ENCODE peak calls at places on chromosomes 13 and 19, in seven cellular contexts. S is MG63, I is right lobe of liver, Z is BJ, Y is iPS DF 6.9, X is AG04450, U is dorsolateral prefrontal cortex. O is an unnamed sample.

GRCh38 chr13:113291997-113292862 is 4.8 kb upstream of the LAMP1 start:
- DNase-seq in S (peak; percentile 37), I (no peak), Z (no peak), Y (no peak), X (no peak), U (no peak), O (no peak)

GRCh38 chr19:13163609-13164364 is 13.6 kb downstream of the IER2 start:
- DNase-seq in S (peak; percentile 100), I (peak; percentile 71), Z (peak; percentile 59), Y (no peak), X (peak; percentile 67), U (no peak), O (peak; percentile 67)

GRCh38 chr19:403221-404036 is 5.5 kb downstream of the C2CD4C start:
- DNase-seq in S (no peak), I (peak; percentile 40), Z (no peak), Y (no peak), X (no peak), U (no peak), O (no peak)

GRCh38 chr19:7267792-7268736 is 26.1 kb downstream of the INSR start:
- DNase-seq in S (no peak), I (no peak), Z (no peak), Y (no peak), X (no peak), U (no peak), O (no peak)

GRCh38 chr13:114328595-114328994 is 14.3 kb downstream of the CHAMP1 start:
- DNase-seq in S (no peak), I (no peak), Z (no peak), Y (no peak), X (no peak), U (no peak), O (no peak)

GRCh38 chr19:15551183-15552004 is 43.1 kb downstream of the CYP4F22 start:
- DNase-seq in S (peak; percentile 38), I (peak; percentile 49), Z (no peak), Y (no peak), X (no peak), U (no peak), O (no peak)

GRCh38 chr19:43738780-43739211 is 16.0 kb downstream of the SMG9 start:
- DNase-seq in S (no peak), I (no peak), Z (no peak), Y (no peak), X (no peak), U (no peak), O (no peak)

GRCh38 chr19:21786931-21787330 is 19.6 kb upstream of the ZNF100 start:
- DNase-seq in S (no peak), I (no peak), Z (no peak), Y (no peak), X (no peak), U (no peak), O (no peak)

GRCh38 chr19:21750586-21751128 is 16.7 kb downstream of the ZNF100 start:
- DNase-seq in S (no peak), I (no peak), Z (no peak), Y (no peak), X (no peak), U (no peak), O (no peak)

GRCh38 chr19:3275583-3276340 is 51.3 kb downstream of the CELF5 start:
- DNase-seq in S (peak; percentile 78), I (peak; percentile 66), Z (no peak), Y (peak; percentile 68), X (peak; percentile 11), U (peak; percentile 48), O (peak; percentile 22)

GRCh38 chr19:7868326-7868670 is 5.9 kb downstream of the PRR36 start:
- DNase-seq in S (peak; percentile 59), I (no peak), Z (no peak), Y (no peak), X (no peak), U (no peak), O (no peak)

GRCh38 chr13:110065780-110066179 is 241.2 kb downstream of the COL4A1 start:
- DNase-seq in S (no peak), I (no peak), Z (no peak), Y (no peak), X (no peak), U (no peak), O (no peak)

GRCh38 chr19:27776020-27776419 is 1436.9 kb downstream of the UQCRFS1 start:
- DNase-seq in S (peak; percentile 44), I (no peak), Z (no peak), Y (no peak), X (no peak), U (no peak), O (no peak)

GRCh38 chr13:32941368-32941767 is 74.9 kb upstream of the KL start:
- DNase-seq in S (no peak), I (no peak), Z (no peak), Y (no peak), X (no peak), U (no peak), O (no peak)

GRCh38 chr19:50025794-50026549 is at the start of gene ZNF473:
- DNase-seq in S (peak; percentile 97), I (peak; percentile 96), Z (no peak), Y (peak; percentile 70), X (peak; percentile 89), U (peak; percentile 93), O (peak; percentile 79)

GRCh38 chr13:61508936-61509335 is 93.3 kb upstream of the PCDH20 start:
- DNase-seq in S (no peak), I (no peak), Z (no peak), Y (no peak), X (no peak), U (no peak), O (no peak)

GRCh38 chr13:44160549-44161278 is 212.9 kb upstream of the SERP2 start:
- DNase-seq in S (peak; percentile 48), I (no peak), Z (peak; percentile 30), Y (no peak), X (no peak), U (peak; percentile 34), O (no peak)

GRCh38 chr13:37627428-37627827 is 28.9 kb upstream of the POSTN start:
- DNase-seq in S (no peak), I (no peak), Z (no peak), Y (no peak), X (no peak), U (no peak), O (no peak)

GRCh38 chr13:102227696-102228095 is 174.2 kb downstream of the FGF14 start:
- DNase-seq in S (no peak), I (no peak), Z (no peak), Y (no peak), X (no peak), U (no peak), O (no peak)

GRCh38 chr13:27120811-27121210 is 50.8 kb downstream of the USP12 start:
- DNase-seq in S (no peak), I (no peak), Z (no peak), Y (no peak), X (no peak), U (no peak), O (no peak)

DNA sequence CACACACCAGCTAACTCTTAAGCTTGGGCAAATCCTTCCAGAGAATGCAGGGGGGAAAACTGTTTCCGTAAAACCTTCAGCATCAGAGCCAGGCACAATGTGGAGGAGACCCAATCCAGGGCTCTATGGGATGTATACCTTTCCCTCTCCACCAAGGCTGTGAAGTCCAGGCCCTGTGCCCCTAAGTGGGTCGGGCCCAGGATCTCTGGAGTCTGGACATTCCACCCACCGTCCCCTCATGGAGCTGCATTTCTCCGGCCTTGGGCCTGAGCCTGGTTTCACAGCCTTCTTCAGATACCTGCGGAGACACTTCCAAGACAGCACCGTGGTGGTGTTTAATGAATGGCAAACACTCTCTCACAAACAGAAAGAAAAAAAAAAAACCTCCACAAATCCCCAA is 186.2 kb downstream of the URI1 start:
- DNase-seq in S (no peak), I (no peak), Z (no peak), Y (no peak), X (no peak), U (no peak), O (no peak)
- H3K4me3 ChIP-seq in S (no peak overlapping the region), I (no peak overlapping the region), Z (no peak overlapping the region), Y (no peak overlapping the region), X (no peak overlapping the region), U (no peak overlapping the region), O (no peak overlapping the region)

DNA sequence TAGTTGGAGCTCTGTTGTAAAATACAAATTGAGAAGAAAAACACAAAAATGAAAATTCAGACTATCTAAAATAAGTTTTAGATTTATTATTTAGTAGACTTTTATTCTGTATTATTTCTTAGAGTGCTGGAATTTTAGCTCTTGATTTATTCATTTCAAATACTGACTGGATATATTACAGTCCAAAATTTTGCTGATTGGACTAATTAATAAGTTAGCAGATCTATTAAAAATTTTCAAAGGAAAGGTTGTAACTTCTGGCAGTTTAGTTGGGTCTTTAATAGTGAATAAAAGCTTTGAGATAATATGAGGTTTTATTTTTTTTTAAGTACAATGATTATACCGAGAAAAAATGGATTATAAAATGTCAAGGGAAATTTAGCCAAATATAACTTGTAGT is 1224.9 kb upstream of the SPRY2 start:
- DNase-seq in S (no peak), I (no peak), Z (no peak), Y (no peak), X (no peak), U (no peak), O (no peak)
- H3K4me3 ChIP-seq in S (no peak overlapping the region), I (no peak overlapping the region), Z (no peak overlapping the region), Y (no peak overlapping the region), X (no peak overlapping the region), U (no peak overlapping the region), O (no peak overlapping the region)

DNA sequence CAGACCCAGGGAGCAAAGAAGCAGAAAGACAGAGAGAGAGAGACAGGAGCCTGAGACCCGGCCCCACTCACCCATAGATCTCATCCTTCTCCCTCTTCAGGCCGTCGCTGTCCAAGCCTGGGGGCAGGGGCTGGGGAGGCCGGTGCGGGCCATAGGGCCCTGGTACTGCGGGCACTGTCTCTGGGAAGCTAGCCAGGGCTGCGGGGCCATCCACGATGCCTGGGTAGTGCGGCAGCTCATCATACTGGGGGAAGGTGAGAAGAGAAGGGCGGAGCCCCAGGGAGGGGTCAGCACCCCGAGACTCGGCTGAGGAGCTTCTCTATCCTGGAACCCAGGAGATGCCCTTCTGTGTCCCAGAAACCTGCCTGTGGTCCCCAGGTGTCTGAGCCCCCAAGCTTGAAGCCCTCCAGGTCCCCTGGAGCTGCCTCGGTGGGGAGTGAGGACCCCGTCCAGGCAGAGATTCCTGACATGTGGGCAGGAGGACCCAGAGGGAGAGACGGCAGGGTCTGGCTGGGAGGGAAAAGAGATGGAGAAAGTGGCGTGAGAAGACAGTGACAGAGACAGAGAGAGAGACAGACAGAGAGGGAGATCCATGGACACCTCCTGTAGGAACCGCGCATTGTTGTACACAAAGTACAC is 2.1 kb downstream of the MEIS3 start:
- DNase-seq in S (no peak), I (no peak), Z (no peak), Y (no peak), X (no peak), U (no peak), O (no peak)
- H3K4me3 ChIP-seq in S (no peak overlapping the region), I (no peak overlapping the region), Z (no peak overlapping the region), Y (no peak overlapping the region), X (peak overlapping the region; percentile 71), U (no peak overlapping the region), O (peak overlapping the region; percentile 73)

DNA sequence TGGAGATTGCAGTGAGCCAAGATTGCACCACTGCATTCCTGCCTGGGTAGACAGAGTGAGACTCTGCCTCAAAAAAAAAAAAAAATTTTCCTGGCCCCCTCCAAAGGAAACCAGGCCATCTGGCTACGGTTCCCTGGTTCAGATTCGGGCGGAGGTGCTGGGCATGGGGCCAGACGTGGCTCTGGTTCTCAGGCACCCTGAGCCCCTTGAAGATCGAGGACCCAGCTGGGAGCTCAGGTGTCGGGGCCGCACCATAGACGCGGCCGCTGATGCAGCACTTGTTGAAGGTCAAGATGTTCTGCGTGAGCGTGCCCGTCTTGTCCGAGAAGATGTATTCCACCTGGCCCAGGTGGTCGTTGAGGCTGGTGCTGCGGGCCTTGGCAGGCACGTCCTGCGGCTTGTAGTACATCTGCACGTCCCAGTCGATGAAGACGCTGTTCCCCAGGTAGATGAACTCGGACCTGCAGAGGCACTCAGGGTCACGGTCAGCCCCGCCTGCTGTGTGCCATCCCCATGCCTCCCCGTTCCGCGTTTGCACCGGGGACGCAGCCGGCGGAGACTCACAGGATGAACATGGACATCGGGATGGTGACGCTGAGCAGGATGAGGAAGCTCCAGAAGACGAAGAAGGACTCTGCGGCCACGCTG is 12.3 kb downstream of the ATP8B3 start:
- DNase-seq in S (no peak), I (no peak), Z (no peak), Y (no peak), X (no peak), U (no peak), O (no peak)
- H3K4me3 ChIP-seq in S (no peak overlapping the region), I (no peak overlapping the region), Z (no peak overlapping the region), Y (no peak overlapping the region), X (no peak overlapping the region), U (no peak overlapping the region), O (no peak overlapping the region)